ENCODE peak calls at places on chromosomes 11 and 22, in five cellular contexts. I is transverse colon, U is uterus, P is upper lobe of right lung, D is breast epithelium. N is an unnamed sample.

GRCh38 chr11:6356503-6356902 is 33.8 kb upstream of the SMPD1 start:
- DNase-seq in I (no peak), U (peak; percentile 28), P (no peak), D (no peak), N (no peak)

GRCh38 chr22:30424471-30425326 is 869 bp upstream of the MTFP1 start:
- DNase-seq in I (peak; percentile 23), U (peak; percentile 22), P (no peak), D (no peak), N (no peak)

GRCh38 chr11:44104472-44105294 is 9.2 kb downstream of the EXT2 start:
- DNase-seq in I (no peak), U (no peak), P (no peak), D (no peak), N (no peak)

GRCh38 chr11:112590778-112591177 is 330.1 kb upstream of the PLET1 start:
- DNase-seq in I (no peak), U (peak; percentile 26), P (no peak), D (no peak), N (no peak)

GRCh38 chr11:48024635-48025071 is 44.3 kb downstream of the PTPRJ start:
- DNase-seq in I (no peak), U (no peak), P (no peak), D (no peak), N (no peak)

GRCh38 chr11:119699227-119699626 is 29.8 kb downstream of the NECTIN1 start:
- DNase-seq in I (peak; percentile 85), U (peak; percentile 51), P (peak; percentile 71), D (peak; percentile 44), N (peak; percentile 65)

GRCh38 chr11:117842131-117842941 is 17.8 kb upstream of the FXYD2 start:
- DNase-seq in I (no peak), U (peak; percentile 13), P (peak; percentile 63), D (peak; percentile 17), N (peak; percentile 52)

GRCh38 chr11:20031155-20032001 is 128.9 kb downstream of the DBX1 start:
- DNase-seq in I (no peak), U (no peak), P (no peak), D (no peak), N (no peak)

GRCh38 chr11:69326622-69327219 is 32.8 kb downstream of the MYEOV start:
- DNase-seq in I (no peak), U (no peak), P (peak; percentile 17), D (no peak), N (no peak)

GRCh38 chr11:123216249-123216648 is 21.2 kb upstream of the CLMP start:
- DNase-seq in I (peak; percentile 43), U (no peak), P (no peak), D (no peak), N (no peak)

GRCh38 chr11:2404735-2405196 is 4.2 kb downstream of the TSSC4 start:
- DNase-seq in I (no peak), U (no peak), P (no peak), D (no peak), N (no peak)

GRCh38 chr11:8593935-8594909 is at the start of gene STK33:
- DNase-seq in I (peak; percentile 63), U (peak; percentile 39), P (peak; percentile 89), D (no peak), N (peak; percentile 76)

GRCh38 chr11:105923814-105924213 is 98.2 kb downstream of the MSANTD4 start:
- DNase-seq in I (no peak), U (no peak), P (no peak), D (no peak), N (no peak)

GRCh38 chr11:113449743-113450142 is 25.5 kb downstream of the DRD2 start:
- DNase-seq in I (no peak), U (no peak), P (no peak), D (no peak), N (no peak)

GRCh38 chr11:27718346-27718852 is 18.1 kb upstream of the BDNF start:
- DNase-seq in I (peak; percentile 9), U (no peak), P (no peak), D (no peak), N (no peak)

GRCh38 chr11:110565690-110566336 is 136.1 kb downstream of the FDX1 start:
- DNase-seq in I (no peak), U (no peak), P (peak; percentile 70), D (no peak), N (peak; percentile 53)

GRCh38 chr11:72924568-72925190 is 110.5 kb downstream of the ATG16L2 start:
- DNase-seq in I (no peak), U (no peak), P (no peak), D (no peak), N (no peak)

GRCh38 chr11:12287374-12288211 is 89.8 kb upstream of the PARVA start:
- DNase-seq in I (peak; percentile 48), U (peak; percentile 73), P (no peak), D (no peak), N (no peak)

GRCh38 chr22:17133137-17133536 is 12.0 kb upstream of the TMEM121B start:
- DNase-seq in I (no peak), U (no peak), P (no peak), D (no peak), N (no peak)

GRCh38 chr11:46278387-46279173 is 1.1 kb downstream of the CREB3L1 start:
- DNase-seq in I (peak; percentile 79), U (peak; percentile 66), P (peak; percentile 89), D (no peak), N (peak; percentile 69)

GRCh38 chr22:37334461-37334858 is 52.2 kb downstream of the CYTH4 start:
- DNase-seq in I (no peak), U (no peak), P (no peak), D (no peak), N (no peak)

GRCh38 chr11:113526521-113526920 is 51.3 kb upstream of the DRD2 start:
- DNase-seq in I (no peak), U (no peak), P (no peak), D (no peak), N (no peak)

GRCh38 chr11:123197711-123198110 is 2.7 kb upstream of the CLMP start:
- DNase-seq in I (no peak), U (no peak), P (no peak), D (peak; percentile 66), N (no peak)

GRCh38 chr11:64352099-64353005 is 6.6 kb upstream of the RPS6KA4 start:
- DNase-seq in I (no peak), U (no peak), P (no peak), D (no peak), N (no peak)

GRCh38 chr11:62547691-62548281 is 1.2 kb upstream of the AHNAK start:
- DNase-seq in I (no peak), U (peak; percentile 46), P (no peak), D (peak; percentile 89), N (no peak)

DNA sequence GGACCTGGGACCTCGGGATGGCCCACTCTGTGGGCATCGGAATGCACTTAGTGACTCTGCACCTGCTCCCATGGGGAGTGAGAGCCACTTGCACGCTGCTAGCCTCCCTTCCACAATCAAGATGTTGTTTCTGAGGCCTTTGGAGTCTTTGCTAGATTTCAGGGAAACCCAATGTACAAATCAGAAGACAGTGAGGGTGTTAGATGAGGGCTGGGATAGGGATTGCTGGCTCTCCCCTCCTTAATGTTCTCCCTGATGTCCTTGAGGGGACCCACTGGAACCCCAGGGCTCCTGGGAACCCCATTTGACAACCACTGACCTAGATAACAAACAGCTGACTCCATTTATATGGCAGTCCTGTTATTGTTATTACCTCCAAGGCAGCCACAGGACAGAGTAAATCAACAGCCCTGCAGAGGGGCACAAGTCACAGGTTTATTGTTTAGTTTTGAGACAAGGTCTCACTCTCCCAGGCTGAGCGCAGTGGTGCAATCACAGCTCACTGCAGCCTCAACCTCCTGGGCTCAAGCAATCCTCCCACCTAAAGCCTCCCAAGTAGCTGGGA is 31.3 kb upstream of the COMT start:
- DNase-seq in I (no peak), U (no peak), P (no peak), D (no peak), N (no peak)
- TF ChIP-seq CTCF in I (no peak), U (no peak), P (no peak), D (no peak), N (no peak)

DNA sequence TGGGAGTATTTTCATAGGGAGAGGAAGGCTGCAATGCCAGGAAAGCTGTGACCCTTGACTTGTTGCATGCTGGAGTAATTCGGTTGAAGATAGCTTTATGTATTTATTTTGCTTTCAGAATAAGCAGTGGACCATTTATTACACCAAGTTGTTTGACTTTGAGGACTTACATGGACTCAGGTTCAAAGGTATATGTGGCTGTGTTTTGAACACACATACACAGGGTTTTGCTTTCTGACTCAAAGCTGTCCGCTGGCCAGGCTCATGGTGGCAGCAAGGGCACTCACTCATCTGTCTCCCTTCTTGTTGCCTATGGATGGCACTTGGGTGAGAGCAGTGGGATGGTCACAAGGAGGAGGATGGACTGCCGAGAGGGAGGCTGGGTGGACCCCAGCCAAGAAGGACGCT is 6.5 kb downstream of the TIMP3 start:
- DNase-seq in I (no peak), U (no peak), P (no peak), D (no peak), N (no peak)
- H3K27ac ChIP-seq in I (peak overlapping the region; percentile 12), U (peak overlapping the region; percentile 20), P (peak overlapping the region; percentile 24), D (peak overlapping the region; percentile 14), N (no peak overlapping the region)

GRCh38 chr11:71425409-71425808 is 22.8 kb downstream of the DHCR7 start:
- DNase-seq in I (no peak), U (no peak), P (peak; percentile 32), D (no peak), N (no peak)

GRCh38 chr11:71423181-71423790 is 24.9 kb downstream of the DHCR7 start:
- DNase-seq in I (no peak), U (no peak), P (no peak), D (no peak), N (no peak)

GRCh38 chr11:71428861-71429435 is 19.2 kb downstream of the DHCR7 start:
- DNase-seq in I (no peak), U (peak; percentile 29), P (peak; percentile 65), D (no peak), N (no peak)

GRCh38 chr11:71425851-71426250 is 22.3 kb downstream of the DHCR7 start:
- DNase-seq in I (no peak), U (no peak), P (peak; percentile 22), D (peak; percentile 39), N (no peak)

GRCh38 chr11:71426413-71426812 is 21.8 kb downstream of the DHCR7 start:
- DNase-seq in I (no peak), U (no peak), P (no peak), D (no peak), N (no peak)
- TF ChIP-seq CTCF in I (no peak), U (no peak), P (no peak), D (no peak), N (no peak)

GRCh38 chr11:1297576-1298473 is 11.6 kb downstream of the TOLLIP start:
- DNase-seq in I (peak; percentile 35), U (peak; percentile 13), P (peak; percentile 61), D (no peak), N (peak; percentile 42)
- H3K27ac ChIP-seq in I (peak overlapping the region; percentile 12), U (peak overlapping the region; percentile 79), P (no peak overlapping the region), D (peak overlapping the region; percentile 64), N (peak overlapping the region; percentile 54)

GRCh38 chr11:78536933-78537332 is 37.7 kb downstream of the NARS2 start:
- DNase-seq in I (no peak), U (no peak), P (no peak), D (no peak), N (no peak)
- TF ChIP-seq CTCF in I (no peak), U (no peak), P (no peak), D (no peak), N (no peak)